ENCODE peak calls at places on chromosomes 3 and 15, in ten cellular contexts. One of them, this sample, is unnamed. For H3K4me1, the result is how much of the 10 kb centered on the place peaks cover.

GRCh38 chr3:184320099-184320445 is 5.7 kb downstream of the EIF4G1 start:
- DNase-seq in kidney: peak
- DNase-seq in tibial artery: peak
- DNase-seq in mammary epithelial cell: peak
- DNase-seq in aorta: peak
- DNase-seq in colonic mucosa: peak
- DNase-seq in stomach: peak
- DNase-seq in hepatocyte: peak
- DNase-seq in A549: peak
- DNase-seq in GM23248: peak
- DNase-seq in this sample: peak

GRCh38 chr3:197542741-197543454 is 12.9 kb downstream of the BDH1 start:
- DNase-seq in kidney: no peak
- DNase-seq in tibial artery: no peak
- DNase-seq in mammary epithelial cell: no peak
- DNase-seq in aorta: peak
- DNase-seq in colonic mucosa: no peak
- DNase-seq in stomach: no peak
- DNase-seq in hepatocyte: no peak
- DNase-seq in A549: no peak
- DNase-seq in GM23248: no peak
- DNase-seq in this sample: no peak

GRCh38 chr3:172626241-172626640 is 84.6 kb downstream of the NCEH1 start:
- DNase-seq in kidney: no peak
- DNase-seq in tibial artery: no peak
- DNase-seq in mammary epithelial cell: peak
- DNase-seq in aorta: no peak
- DNase-seq in colonic mucosa: no peak
- DNase-seq in stomach: no peak
- DNase-seq in hepatocyte: no peak
- DNase-seq in A549: no peak
- DNase-seq in GM23248: peak
- DNase-seq in this sample: no peak

GRCh38 chr15:48603123-48603500 is 42.4 kb downstream of the FBN1 start:
- DNase-seq in kidney: no peak
- DNase-seq in tibial artery: no peak
- DNase-seq in mammary epithelial cell: no peak
- DNase-seq in aorta: no peak
- DNase-seq in colonic mucosa: no peak
- DNase-seq in stomach: no peak
- DNase-seq in hepatocyte: no peak
- DNase-seq in A549: no peak
- DNase-seq in GM23248: peak
- DNase-seq in this sample: no peak

GRCh38 chr15:95192923-95193322 is 961.6 kb downstream of the MCTP2 start:
- DNase-seq in kidney: no peak
- DNase-seq in tibial artery: no peak
- DNase-seq in mammary epithelial cell: no peak
- DNase-seq in aorta: no peak
- DNase-seq in colonic mucosa: no peak
- DNase-seq in stomach: no peak
- DNase-seq in hepatocyte: no peak
- DNase-seq in A549: no peak
- DNase-seq in GM23248: no peak
- DNase-seq in this sample: no peak

GRCh38 chr3:72274511-72275295 is 489.8 kb upstream of the PROK2 start:
- DNase-seq in kidney: no peak
- DNase-seq in tibial artery: peak
- DNase-seq in mammary epithelial cell: no peak
- DNase-seq in aorta: no peak
- DNase-seq in colonic mucosa: peak
- DNase-seq in stomach: peak
- DNase-seq in hepatocyte: peak
- DNase-seq in A549: peak
- DNase-seq in GM23248: peak
- DNase-seq in this sample: peak

GRCh38 chr3:53416530-53416929 is 69.2 kb upstream of the DCP1A start:
- DNase-seq in kidney: no peak
- DNase-seq in tibial artery: no peak
- DNase-seq in mammary epithelial cell: no peak
- DNase-seq in aorta: no peak
- DNase-seq in colonic mucosa: no peak
- DNase-seq in stomach: no peak
- DNase-seq in hepatocyte: no peak
- DNase-seq in A549: peak
- DNase-seq in GM23248: no peak
- DNase-seq in this sample: no peak

GRCh38 chr3:134606033-134607025 is 44.5 kb downstream of the KY start:
- DNase-seq in kidney: no peak
- DNase-seq in tibial artery: no peak
- DNase-seq in mammary epithelial cell: no peak
- DNase-seq in aorta: no peak
- DNase-seq in colonic mucosa: peak
- DNase-seq in stomach: no peak
- DNase-seq in hepatocyte: no peak
- DNase-seq in A549: no peak
- DNase-seq in GM23248: no peak
- DNase-seq in this sample: no peak

GRCh38 chr3:71225285-71225684 is 358.2 kb downstream of the FOXP1 start:
- DNase-seq in kidney: no peak
- DNase-seq in tibial artery: no peak
- DNase-seq in mammary epithelial cell: no peak
- DNase-seq in aorta: no peak
- DNase-seq in colonic mucosa: no peak
- DNase-seq in stomach: no peak
- DNase-seq in hepatocyte: no peak
- DNase-seq in A549: no peak
- DNase-seq in GM23248: peak
- DNase-seq in this sample: no peak
- H3K4me3 ChIP-seq in kidney: no peak
- H3K4me3 ChIP-seq in tibial artery: peak
- H3K4me3 ChIP-seq in mammary epithelial cell: no peak
- H3K4me3 ChIP-seq in aorta: no peak
- H3K4me3 ChIP-seq in colonic mucosa: no peak
- H3K4me3 ChIP-seq in stomach: no peak
- H3K4me3 ChIP-seq in hepatocyte: no peak
- H3K4me3 ChIP-seq in A549: no peak
- H3K4me3 ChIP-seq in GM23248: peak
- H3K4me3 ChIP-seq in this sample: no peak

GRCh38 chr3:38459499-38460048 is 5.9 kb downstream of the ACVR2B start:
- DNase-seq in kidney: peak
- DNase-seq in tibial artery: no peak
- DNase-seq in mammary epithelial cell: no peak
- DNase-seq in aorta: no peak
- DNase-seq in colonic mucosa: peak
- DNase-seq in stomach: no peak
- DNase-seq in hepatocyte: no peak
- DNase-seq in A549: no peak
- DNase-seq in GM23248: no peak
- DNase-seq in this sample: no peak

GRCh38 chr3:38454884-38455638 is 1.4 kb downstream of the ACVR2B start:
- DNase-seq in kidney: peak
- DNase-seq in tibial artery: peak
- DNase-seq in mammary epithelial cell: peak
- DNase-seq in aorta: peak
- DNase-seq in colonic mucosa: peak
- DNase-seq in stomach: peak
- DNase-seq in hepatocyte: peak
- DNase-seq in A549: peak
- DNase-seq in GM23248: peak
- DNase-seq in this sample: peak

GRCh38 chr3:38455639-38456430 is 2.1 kb downstream of the ACVR2B start:
- DNase-seq in kidney: peak
- DNase-seq in tibial artery: peak
- DNase-seq in mammary epithelial cell: no peak
- DNase-seq in aorta: no peak
- DNase-seq in colonic mucosa: no peak
- DNase-seq in stomach: no peak
- DNase-seq in hepatocyte: no peak
- DNase-seq in A549: no peak
- DNase-seq in GM23248: no peak
- DNase-seq in this sample: no peak

GRCh38 chr3:38458796-38459498 is 5.3 kb downstream of the ACVR2B start:
- DNase-seq in kidney: peak
- DNase-seq in tibial artery: peak
- DNase-seq in mammary epithelial cell: peak
- DNase-seq in aorta: peak
- DNase-seq in colonic mucosa: peak
- DNase-seq in stomach: peak
- DNase-seq in hepatocyte: no peak
- DNase-seq in A549: no peak
- DNase-seq in GM23248: no peak
- DNase-seq in this sample: peak

DNA sequence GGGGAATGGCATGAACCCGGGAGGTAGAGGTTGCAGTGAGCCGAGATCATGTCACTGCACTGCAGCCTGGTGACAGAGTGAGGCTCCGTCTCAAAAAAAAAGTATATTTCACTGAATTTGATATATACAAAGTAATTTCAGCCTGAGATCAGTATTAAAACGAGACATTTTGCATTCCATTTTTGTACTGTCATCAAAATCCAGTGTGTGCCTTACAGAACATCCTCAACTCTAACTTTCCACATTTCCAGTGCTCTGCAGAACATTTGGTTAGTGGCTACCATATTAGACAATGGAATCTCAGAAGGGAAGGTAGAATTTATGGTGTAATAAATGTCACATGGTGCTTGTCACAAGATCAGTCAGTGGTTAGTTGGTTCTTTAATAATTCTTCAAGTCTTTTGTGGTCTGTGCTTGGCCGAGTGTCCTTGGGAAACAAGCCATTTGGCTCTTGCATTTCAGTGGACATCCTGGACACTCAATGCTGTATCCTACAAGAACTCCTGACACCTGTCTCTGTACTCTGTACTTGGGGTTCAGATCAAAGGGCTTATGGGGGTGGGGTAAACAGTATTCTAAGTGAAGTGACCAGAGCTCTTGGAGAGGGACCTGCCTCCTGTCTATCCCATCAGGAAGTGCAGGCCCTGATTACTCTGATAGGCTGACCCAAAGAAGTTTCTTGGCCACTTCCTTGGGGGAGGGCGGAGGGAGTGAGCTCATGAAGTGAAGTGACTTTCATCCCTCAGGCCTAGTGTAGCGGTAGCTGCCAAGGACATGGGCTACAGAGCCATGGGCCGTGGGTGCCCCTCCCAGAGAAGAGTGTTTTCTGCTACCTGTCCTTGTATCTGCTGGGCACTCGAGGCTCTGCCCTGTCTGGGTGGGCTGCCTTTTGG is 3.7 kb downstream of the ACVR2B start:
- DNase-seq in kidney: no peak
- DNase-seq in tibial artery: no peak
- DNase-seq in mammary epithelial cell: no peak
- DNase-seq in aorta: no peak
- DNase-seq in colonic mucosa: no peak
- DNase-seq in stomach: no peak
- DNase-seq in hepatocyte: peak
- DNase-seq in A549: peak
- DNase-seq in GM23248: no peak
- DNase-seq in this sample: no peak
- H3K4me1 ChIP-seq in kidney: under half
- H3K4me1 ChIP-seq in tibial artery: under half
- H3K4me1 ChIP-seq in mammary epithelial cell: under half
- H3K4me1 ChIP-seq in aorta: under half
- H3K4me1 ChIP-seq in colonic mucosa: under half
- H3K4me1 ChIP-seq in stomach: half or more
- H3K4me1 ChIP-seq in hepatocyte: under half
- H3K4me1 ChIP-seq in A549: under half
- H3K4me1 ChIP-seq in GM23248: under half
- H3K4me1 ChIP-seq in this sample: under half

DNA sequence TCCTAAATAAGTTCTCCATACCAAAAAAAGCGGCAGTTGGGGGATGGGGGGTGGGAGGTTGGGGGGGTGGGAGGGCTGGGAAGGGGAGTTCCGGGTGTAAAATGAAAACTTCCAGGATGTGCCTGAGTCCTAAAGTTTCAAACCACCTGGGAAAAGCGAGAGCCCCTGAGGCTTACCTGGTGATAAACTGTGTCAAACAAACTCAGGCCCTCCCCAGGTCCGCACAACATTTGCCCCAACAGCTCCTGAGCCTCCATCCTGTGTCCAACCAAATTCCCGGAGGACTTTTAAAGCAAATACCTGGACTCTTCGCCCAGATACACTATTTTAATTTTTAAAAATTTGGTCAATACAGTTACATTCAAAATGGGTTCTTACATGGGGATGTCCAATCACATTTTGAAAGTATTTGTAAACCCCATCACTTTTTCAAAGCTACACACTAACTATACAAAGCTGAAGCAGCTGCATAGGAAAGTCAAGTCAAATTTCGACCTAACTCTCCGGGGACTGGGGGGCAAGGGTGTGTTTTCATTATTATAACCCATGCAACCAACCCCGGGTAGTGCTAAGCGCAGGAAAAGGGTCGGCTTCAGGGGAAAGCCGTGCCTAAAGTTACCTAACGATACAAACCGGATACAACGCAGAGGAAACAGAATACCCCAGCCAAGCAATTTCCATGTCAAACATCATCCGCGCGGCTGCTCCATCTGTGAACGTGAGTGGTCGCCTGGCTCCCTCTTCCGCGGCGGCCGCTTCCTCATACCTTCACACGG is 680 bp upstream of the FOXB1 start:
- DNase-seq in kidney: no peak
- DNase-seq in tibial artery: no peak
- DNase-seq in mammary epithelial cell: no peak
- DNase-seq in aorta: no peak
- DNase-seq in colonic mucosa: no peak
- DNase-seq in stomach: no peak
- DNase-seq in hepatocyte: no peak
- DNase-seq in A549: no peak
- DNase-seq in GM23248: no peak
- DNase-seq in this sample: no peak
- H3K4me3 ChIP-seq in kidney: no peak
- H3K4me3 ChIP-seq in tibial artery: no peak
- H3K4me3 ChIP-seq in mammary epithelial cell: no peak
- H3K4me3 ChIP-seq in aorta: no peak
- H3K4me3 ChIP-seq in colonic mucosa: no peak
- H3K4me3 ChIP-seq in stomach: peak
- H3K4me3 ChIP-seq in hepatocyte: no peak
- H3K4me3 ChIP-seq in A549: peak
- H3K4me3 ChIP-seq in GM23248: no peak
- H3K4me3 ChIP-seq in this sample: no peak

GRCh38 chr3:120450914-120451669 is at the start of gene FSTL1:
- DNase-seq in kidney: peak
- DNase-seq in tibial artery: peak
- DNase-seq in mammary epithelial cell: no peak
- DNase-seq in aorta: peak
- DNase-seq in colonic mucosa: peak
- DNase-seq in stomach: no peak
- DNase-seq in hepatocyte: peak
- DNase-seq in A549: no peak
- DNase-seq in GM23248: peak
- DNase-seq in this sample: peak

GRCh38 chr3:120454076-120454689 is 3.4 kb upstream of the FSTL1 start:
- DNase-seq in kidney: no peak
- DNase-seq in tibial artery: no peak
- DNase-seq in mammary epithelial cell: no peak
- DNase-seq in aorta: no peak
- DNase-seq in colonic mucosa: no peak
- DNase-seq in stomach: no peak
- DNase-seq in hepatocyte: no peak
- DNase-seq in A549: no peak
- DNase-seq in GM23248: no peak
- DNase-seq in this sample: no peak

GRCh38 chr3:120451670-120452220 is 953 bp upstream of the FSTL1 start:
- DNase-seq in kidney: no peak
- DNase-seq in tibial artery: no peak
- DNase-seq in mammary epithelial cell: no peak
- DNase-seq in aorta: no peak
- DNase-seq in colonic mucosa: no peak
- DNase-seq in stomach: no peak
- DNase-seq in hepatocyte: no peak
- DNase-seq in A549: no peak
- DNase-seq in GM23248: peak
- DNase-seq in this sample: no peak

GRCh38 chr3:120450261-120450913 is 405 bp downstream of the FSTL1 start:
- DNase-seq in kidney: peak
- DNase-seq in tibial artery: peak
- DNase-seq in mammary epithelial cell: peak
- DNase-seq in aorta: peak
- DNase-seq in colonic mucosa: peak
- DNase-seq in stomach: peak
- DNase-seq in hepatocyte: peak
- DNase-seq in A549: peak
- DNase-seq in GM23248: peak
- DNase-seq in this sample: peak

DNA sequence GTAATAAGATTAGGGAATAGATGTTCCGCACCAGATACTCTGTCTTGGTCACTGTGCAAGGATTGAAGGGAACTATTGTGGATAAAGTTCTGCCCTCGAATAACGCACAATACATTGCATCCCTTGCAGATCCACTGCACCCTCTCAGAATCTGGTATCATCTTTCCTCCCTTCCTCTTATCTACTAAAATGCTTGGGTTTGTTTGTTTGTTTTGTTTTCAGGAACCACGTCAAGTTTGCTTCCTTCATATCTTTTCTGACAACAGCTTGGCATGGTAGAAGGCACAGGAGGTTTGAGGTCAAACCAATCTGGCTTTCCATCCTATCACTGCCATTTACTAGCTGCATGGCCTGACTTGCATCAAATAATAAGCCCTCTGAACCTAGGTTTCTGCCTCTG is 2.0 kb upstream of the FSTL1 start:
- DNase-seq in kidney: no peak
- DNase-seq in tibial artery: no peak
- DNase-seq in mammary epithelial cell: no peak
- DNase-seq in aorta: no peak
- DNase-seq in colonic mucosa: no peak
- DNase-seq in stomach: no peak
- DNase-seq in hepatocyte: no peak
- DNase-seq in A549: no peak
- DNase-seq in GM23248: no peak
- DNase-seq in this sample: no peak
- H3K4me1 ChIP-seq in kidney: under half
- H3K4me1 ChIP-seq in tibial artery: under half
- H3K4me1 ChIP-seq in mammary epithelial cell: under half
- H3K4me1 ChIP-seq in aorta: under half
- H3K4me1 ChIP-seq in colonic mucosa: under half
- H3K4me1 ChIP-seq in stomach: under half
- H3K4me1 ChIP-seq in hepatocyte: under half
- H3K4me1 ChIP-seq in A549: under half
- H3K4me1 ChIP-seq in GM23248: under half
- H3K4me1 ChIP-seq in this sample: under half